ENCODE peak calls at places on chromosomes 7 and 10, in six cellular contexts. One of them, this sample, is unnamed. For H3K4me1, the result is how much of the 10 kb centered on the place peaks cover.

GRCh38 chr10:19412531-19412930 is 363.9 kb downstream of the MALRD1 start:
- DNase-seq in neural progenitor cell: peak
- DNase-seq in keratinocyte: no peak
- DNase-seq in heart left ventricle: no peak
- DNase-seq in PC-3: peak
- DNase-seq in IMR-90: peak
- DNase-seq in this sample: peak

GRCh38 chr10:117666131-117666530 is 123.6 kb downstream of the EMX2 start:
- DNase-seq in neural progenitor cell: no peak
- DNase-seq in IMR-90: no peak
- DNase-seq in PC-3: no peak
- DNase-seq in keratinocyte: no peak
- DNase-seq in heart left ventricle: no peak
- DNase-seq in this sample: no peak

GRCh38 chr7:44267719-44268413 is 57.5 kb downstream of the CAMK2B start:
- DNase-seq in heart left ventricle: no peak
- DNase-seq in keratinocyte: no peak
- DNase-seq in PC-3: no peak
- DNase-seq in neural progenitor cell: peak
- DNase-seq in IMR-90: no peak
- DNase-seq in this sample: no peak

GRCh38 chr10:82206831-82207230 is 331.8 kb downstream of the NRG3 start:
- DNase-seq in keratinocyte: no peak
- DNase-seq in heart left ventricle: no peak
- DNase-seq in PC-3: no peak
- DNase-seq in IMR-90: no peak
- DNase-seq in neural progenitor cell: no peak
- DNase-seq in this sample: no peak

GRCh38 chr10:130218181-130218641 is 82.0 kb downstream of the GLRX3 start:
- DNase-seq in keratinocyte: no peak
- DNase-seq in PC-3: no peak
- DNase-seq in IMR-90: no peak
- DNase-seq in neural progenitor cell: no peak
- DNase-seq in heart left ventricle: no peak
- DNase-seq in this sample: peak

GRCh38 chr10:74589226-74589673 is 237.2 kb upstream of the KAT6B start:
- DNase-seq in neural progenitor cell: peak
- DNase-seq in keratinocyte: peak
- DNase-seq in heart left ventricle: peak
- DNase-seq in IMR-90: peak
- DNase-seq in PC-3: peak
- DNase-seq in this sample: no peak

GRCh38 chr10:109866995-109867635 is 56.2 kb downstream of the XPNPEP1 start:
- DNase-seq in IMR-90: peak
- DNase-seq in neural progenitor cell: no peak
- DNase-seq in heart left ventricle: no peak
- DNase-seq in keratinocyte: no peak
- DNase-seq in PC-3: no peak
- DNase-seq in this sample: no peak

GRCh38 chr7:29806131-29806792 is at the start of gene WIPF3:
- DNase-seq in IMR-90: no peak
- DNase-seq in keratinocyte: no peak
- DNase-seq in heart left ventricle: peak
- DNase-seq in neural progenitor cell: peak
- DNase-seq in PC-3: peak
- DNase-seq in this sample: peak

GRCh38 chr7:75861636-75862035 is 17.2 kb upstream of the RHBDD2 start:
- DNase-seq in heart left ventricle: no peak
- DNase-seq in keratinocyte: no peak
- DNase-seq in IMR-90: peak
- DNase-seq in neural progenitor cell: no peak
- DNase-seq in PC-3: no peak
- DNase-seq in this sample: no peak

GRCh38 chr7:103065666-103066065 is 8.9 kb downstream of the FBXL13 start:
- DNase-seq in PC-3: peak
- DNase-seq in IMR-90: peak
- DNase-seq in heart left ventricle: peak
- DNase-seq in keratinocyte: peak
- DNase-seq in neural progenitor cell: peak
- DNase-seq in this sample: peak

GRCh38 chr10:77346031-77346430 is 291.6 kb downstream of the KCNMA1 start:
- DNase-seq in IMR-90: no peak
- DNase-seq in PC-3: no peak
- DNase-seq in neural progenitor cell: no peak
- DNase-seq in heart left ventricle: no peak
- DNase-seq in keratinocyte: no peak
- DNase-seq in this sample: no peak

GRCh38 chr10:124962421-124962820 is 20.5 kb downstream of the ZRANB1 start:
- DNase-seq in heart left ventricle: no peak
- DNase-seq in neural progenitor cell: no peak
- DNase-seq in PC-3: peak
- DNase-seq in IMR-90: peak
- DNase-seq in keratinocyte: no peak
- DNase-seq in this sample: no peak

GRCh38 chr10:11687357-11687771 is 54.8 kb upstream of the ECHDC3 start:
- DNase-seq in PC-3: peak
- DNase-seq in IMR-90: no peak
- DNase-seq in heart left ventricle: no peak
- DNase-seq in neural progenitor cell: no peak
- DNase-seq in keratinocyte: no peak
- DNase-seq in this sample: peak

GRCh38 chr7:150897502-150898474 is 45.5 kb downstream of the AOC1 start:
- DNase-seq in neural progenitor cell: no peak
- DNase-seq in IMR-90: no peak
- DNase-seq in heart left ventricle: no peak
- DNase-seq in PC-3: no peak
- DNase-seq in keratinocyte: no peak
- DNase-seq in this sample: no peak

GRCh38 chr7:98285132-98286092 is 3.9 kb downstream of the BRI3 start:
- DNase-seq in PC-3: no peak
- DNase-seq in keratinocyte: no peak
- DNase-seq in IMR-90: no peak
- DNase-seq in neural progenitor cell: no peak
- DNase-seq in heart left ventricle: no peak
- DNase-seq in this sample: no peak

GRCh38 chr10:3622845-3623621 is 162.0 kb downstream of the KLF6 start:
- DNase-seq in keratinocyte: no peak
- DNase-seq in heart left ventricle: no peak
- DNase-seq in IMR-90: peak
- DNase-seq in PC-3: no peak
- DNase-seq in neural progenitor cell: no peak
- DNase-seq in this sample: no peak
- TF ChIP-seq CTCF in keratinocyte: no peak
- TF ChIP-seq CTCF in heart left ventricle: no peak
- TF ChIP-seq CTCF in IMR-90: no peak
- TF ChIP-seq CTCF in PC-3: no peak
- TF ChIP-seq CTCF in neural progenitor cell: no peak
- TF ChIP-seq CTCF in this sample: no peak

DNA sequence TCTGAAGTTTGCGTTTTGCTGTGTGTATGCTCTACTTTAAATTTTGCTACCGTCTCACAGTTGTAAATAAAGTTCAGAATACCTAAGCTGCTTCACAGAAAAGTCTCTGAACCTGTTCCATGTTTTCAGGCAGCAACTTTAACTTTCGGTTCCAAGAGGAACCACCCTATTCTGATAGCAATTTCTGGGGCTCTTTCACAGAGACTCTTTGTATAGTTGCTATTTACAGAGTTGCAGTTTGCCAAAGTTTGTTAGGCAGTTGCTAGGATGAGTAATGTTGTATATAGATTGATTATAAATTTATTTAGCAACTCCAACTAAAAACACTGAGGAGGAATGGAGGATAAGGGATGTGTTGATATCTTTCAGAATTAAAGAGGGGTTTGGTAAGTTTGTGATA is 5.8 kb downstream of the FAM221A start:
- DNase-seq in IMR-90: peak
- DNase-seq in keratinocyte: no peak
- DNase-seq in neural progenitor cell: no peak
- DNase-seq in PC-3: peak
- DNase-seq in heart left ventricle: no peak
- DNase-seq in this sample: no peak
- H3K4me1 ChIP-seq in IMR-90: under half
- H3K4me1 ChIP-seq in keratinocyte: under half
- H3K4me1 ChIP-seq in neural progenitor cell: under half
- H3K4me1 ChIP-seq in PC-3: under half
- H3K4me1 ChIP-seq in heart left ventricle: under half
- H3K4me1 ChIP-seq in this sample: under half

DNA sequence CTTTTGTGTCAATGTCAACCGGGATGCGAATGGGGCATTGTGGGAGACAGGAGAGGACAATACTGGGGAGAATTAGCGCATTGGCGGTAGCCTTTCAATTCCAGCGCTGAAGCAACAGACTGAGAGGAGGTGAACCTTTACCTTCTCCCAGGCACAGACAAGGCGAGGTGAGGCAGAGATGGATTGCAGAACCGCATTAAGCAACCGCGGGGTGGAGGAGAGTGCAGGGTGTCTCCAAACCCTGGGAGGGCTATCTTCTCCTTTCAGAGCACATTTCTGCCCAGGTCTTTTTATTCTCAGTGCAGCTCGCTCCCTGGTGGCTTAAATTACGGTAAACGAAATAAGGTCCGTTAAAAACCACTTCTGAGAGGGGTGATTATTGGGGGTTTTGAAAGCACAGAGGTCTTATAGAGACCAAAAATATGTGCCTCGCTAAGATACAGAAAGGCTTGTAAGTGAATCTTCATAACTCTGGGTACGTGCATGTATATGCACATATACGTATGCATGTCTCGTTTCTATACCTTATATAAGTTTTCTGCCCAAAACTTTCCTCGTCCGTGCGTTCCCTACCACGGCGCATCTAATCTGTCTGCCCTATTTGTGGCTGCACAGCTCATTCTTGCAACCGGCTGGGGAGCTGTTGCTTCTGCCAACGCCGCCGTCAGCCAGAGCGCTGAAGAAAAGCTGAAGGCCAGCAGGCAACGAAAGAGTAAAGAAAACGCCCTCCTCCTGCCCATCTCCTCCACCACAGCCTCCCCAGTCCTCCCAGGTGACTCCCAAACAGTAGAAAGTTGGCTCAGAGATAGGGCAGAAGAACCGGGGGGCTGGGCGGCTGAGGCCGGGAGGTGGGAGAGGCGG is 915 bp upstream of the ZNF804B start:
- DNase-seq in neural progenitor cell: peak
- DNase-seq in keratinocyte: no peak
- DNase-seq in PC-3: peak
- DNase-seq in IMR-90: no peak
- DNase-seq in heart left ventricle: peak
- DNase-seq in this sample: no peak
- H3K4me3 ChIP-seq in neural progenitor cell: peak
- H3K4me3 ChIP-seq in keratinocyte: no peak
- H3K4me3 ChIP-seq in PC-3: peak
- H3K4me3 ChIP-seq in IMR-90: no peak
- H3K4me3 ChIP-seq in heart left ventricle: peak
- H3K4me3 ChIP-seq in this sample: no peak

GRCh38 chr10:99569253-99569939 is 36.7 kb downstream of the NKX2-3 start:
- DNase-seq in neural progenitor cell: no peak
- DNase-seq in IMR-90: no peak
- DNase-seq in PC-3: no peak
- DNase-seq in keratinocyte: no peak
- DNase-seq in heart left ventricle: no peak
- DNase-seq in this sample: no peak
- TF ChIP-seq CTCF in neural progenitor cell: no peak
- TF ChIP-seq CTCF in IMR-90: no peak
- TF ChIP-seq CTCF in PC-3: no peak
- TF ChIP-seq CTCF in keratinocyte: no peak
- TF ChIP-seq CTCF in heart left ventricle: no peak
- TF ChIP-seq CTCF in this sample: no peak

DNA sequence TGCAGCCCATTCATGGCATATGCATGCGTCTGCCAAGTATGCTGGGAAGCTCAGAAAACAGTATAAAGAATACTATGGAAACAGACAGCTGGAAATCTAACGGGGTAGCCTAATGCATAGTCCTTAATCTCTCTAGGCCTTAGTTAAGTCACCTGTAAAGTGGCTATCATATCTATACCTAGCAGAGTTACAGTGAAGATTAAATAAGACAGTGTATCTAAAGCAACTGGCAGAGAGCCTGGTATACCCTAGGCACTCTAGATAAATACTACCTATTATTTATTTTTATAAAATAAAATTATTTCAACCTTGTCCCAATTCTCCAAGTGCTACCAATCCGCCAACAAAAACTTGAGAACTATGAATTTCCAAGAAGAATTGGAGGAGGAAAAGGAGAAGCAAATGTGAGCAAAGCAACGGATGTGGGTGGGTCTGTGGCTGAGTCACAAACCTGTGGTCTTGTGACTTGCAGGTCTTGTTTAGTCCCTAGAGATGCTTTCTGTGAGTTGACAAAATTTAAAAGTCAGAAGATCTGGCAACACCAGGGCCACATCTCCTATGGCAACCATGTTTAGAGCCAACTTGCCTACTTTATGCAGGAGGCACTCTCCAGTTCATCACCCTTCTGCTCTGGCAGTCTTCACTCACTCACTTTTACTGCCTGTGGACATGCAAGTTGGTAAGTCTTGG is 182.9 kb downstream of the RAPGEF5 start:
- DNase-seq in heart left ventricle: no peak
- DNase-seq in IMR-90: no peak
- DNase-seq in neural progenitor cell: no peak
- DNase-seq in keratinocyte: peak
- DNase-seq in PC-3: peak
- DNase-seq in this sample: no peak
- H3K4me1 ChIP-seq in heart left ventricle: under half
- H3K4me1 ChIP-seq in IMR-90: under half
- H3K4me1 ChIP-seq in neural progenitor cell: under half
- H3K4me1 ChIP-seq in keratinocyte: under half
- H3K4me1 ChIP-seq in PC-3: under half
- H3K4me1 ChIP-seq in this sample: under half

DNA sequence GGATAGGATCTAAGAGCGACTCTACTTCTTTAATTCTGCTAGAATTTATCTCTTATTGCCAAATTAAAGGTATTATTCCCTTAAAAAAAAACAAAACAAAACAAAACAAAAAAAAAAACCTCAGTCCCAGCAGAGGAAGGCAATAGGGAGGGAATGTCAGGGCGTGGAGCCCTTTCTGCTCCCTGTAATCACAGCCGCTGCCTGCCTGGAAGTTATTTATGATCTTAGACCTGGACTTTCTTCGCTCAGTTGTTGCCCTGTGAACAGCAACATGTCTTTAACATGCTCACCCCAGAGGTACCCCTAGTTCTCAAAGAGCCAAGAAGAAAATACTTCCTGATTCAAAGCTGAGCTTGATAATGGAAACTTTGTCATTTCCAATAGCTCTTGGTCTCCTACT is 7.7 kb downstream of the FAM180A start:
- DNase-seq in IMR-90: no peak
- DNase-seq in PC-3: no peak
- DNase-seq in heart left ventricle: no peak
- DNase-seq in neural progenitor cell: no peak
- DNase-seq in keratinocyte: no peak
- DNase-seq in this sample: no peak
- H3K4me3 ChIP-seq in IMR-90: no peak
- H3K4me3 ChIP-seq in PC-3: no peak
- H3K4me3 ChIP-seq in heart left ventricle: no peak
- H3K4me3 ChIP-seq in neural progenitor cell: no peak
- H3K4me3 ChIP-seq in keratinocyte: no peak
- H3K4me3 ChIP-seq in this sample: no peak

DNA sequence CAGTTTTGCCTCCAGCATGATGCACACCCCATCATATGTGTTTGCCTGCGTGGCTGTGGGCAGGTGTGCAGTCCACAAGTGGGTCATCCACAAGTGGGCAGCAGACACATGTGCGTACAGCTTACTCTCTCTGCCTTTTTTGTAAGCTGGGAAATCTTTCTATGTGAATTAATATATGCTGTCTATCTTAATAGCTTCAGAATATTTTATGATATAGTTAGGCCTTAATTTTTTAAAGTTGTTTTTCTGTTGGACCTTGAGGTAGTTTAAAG is 80.1 kb downstream of the INPP5A start:
- DNase-seq in heart left ventricle: no peak
- DNase-seq in IMR-90: no peak
- DNase-seq in PC-3: no peak
- DNase-seq in neural progenitor cell: no peak
- DNase-seq in keratinocyte: no peak
- DNase-seq in this sample: no peak
- TF ChIP-seq CTCF in heart left ventricle: no peak
- TF ChIP-seq CTCF in IMR-90: no peak
- TF ChIP-seq CTCF in PC-3: no peak
- TF ChIP-seq CTCF in neural progenitor cell: no peak
- TF ChIP-seq CTCF in keratinocyte: no peak
- TF ChIP-seq CTCF in this sample: no peak